ENCODE peak calls at places on chromosomes 1 and 21, in six cellular contexts. R is HCT116, S is mucosa of descending colon, K is tibial artery, E is PC-9, Q is transverse colon. P is an unnamed sample.

GRCh38 chr21:37868896-37869295 is 47.4 kb downstream of the KCNJ6 start:
- DNase-seq in R (no peak), S (no peak), Q (no peak), K (no peak), E (no peak), P (no peak)

GRCh38 chr1:28037946-28038345 is 50.5 kb downstream of the EYA3 start:
- DNase-seq in Q (no peak), K (no peak), E (peak; percentile 70), S (no peak), R (no peak), P (no peak)

GRCh38 chr1:73044241-73044640 is 761.9 kb upstream of the NEGR1 start:
- DNase-seq in K (no peak), S (no peak), R (no peak), E (no peak), Q (no peak), P (no peak)

GRCh38 chr21:36465481-36465880 is 14.4 kb downstream of the CLDN14 start:
- DNase-seq in R (no peak), E (no peak), K (no peak), S (no peak), Q (no peak), P (no peak)

GRCh38 chr1:15231714-15232201 is 15.3 kb upstream of the FHAD1 start:
- DNase-seq in Q (no peak), R (no peak), K (no peak), S (no peak), E (no peak), P (no peak)

GRCh38 chr1:151143986-151144385 is 2.4 kb downstream of the SEMA6C start:
- DNase-seq in E (no peak), S (no peak), R (no peak), Q (no peak), K (peak; percentile 56), P (peak; percentile 75)

GRCh38 chr1:214515544-214516433 is 35.6 kb downstream of the PTPN14 start:
- DNase-seq in E (peak; percentile 44), Q (no peak), S (no peak), R (no peak), K (no peak), P (no peak)

GRCh38 chr1:151881479-151881878 is 27.8 kb downstream of the THEM4 start:
- DNase-seq in Q (no peak), K (no peak), S (no peak), E (no peak), R (no peak), P (no peak)

GRCh38 chr1:52424238-52424637 is 19.8 kb downstream of the PRPF38A start:
- DNase-seq in S (no peak), Q (no peak), K (no peak), E (no peak), R (no peak), P (no peak)

GRCh38 chr1:153649867-153650235 is 8.7 kb upstream of the SNAPIN start:
- DNase-seq in Q (no peak), S (no peak), E (no peak), R (no peak), K (peak; percentile 72), P (no peak)

GRCh38 chr1:18094096-18094495 is 13.5 kb upstream of the IGSF21 start:
- DNase-seq in R (no peak), Q (no peak), E (no peak), S (no peak), K (no peak), P (no peak)

GRCh38 chr1:6352138-6352563 is 41.4 kb downstream of the ACOT7 start:
- DNase-seq in K (no peak), E (no peak), S (peak; percentile 74), Q (peak; percentile 60), R (no peak), P (no peak)

GRCh38 chr1:40130892-40131291 is 30.3 kb upstream of the RLF start:
- DNase-seq in S (no peak), E (peak; percentile 96), R (no peak), Q (no peak), K (no peak), P (no peak)

GRCh38 chr1:155934933-155935590 is 849 bp upstream of the KHDC4 start:
- DNase-seq in E (no peak), K (peak; percentile 54), S (no peak), Q (no peak), R (no peak), P (no peak)

GRCh38 chr1:226226601-226227000 is 3.1 kb downstream of the MIXL1 start:
- DNase-seq in E (no peak), S (no peak), Q (no peak), R (no peak), K (no peak), P (no peak)

GRCh38 chr1:30744060-30744756 is 13.4 kb downstream of the LAPTM5 start:
- DNase-seq in E (no peak), Q (no peak), R (no peak), K (no peak), S (no peak), P (no peak)

GRCh38 chr1:56456426-56457101 is 122.8 kb downstream of the PLPP3 start:
- DNase-seq in Q (no peak), K (no peak), R (peak; percentile 60), E (peak; percentile 73), S (no peak), P (no peak)

GRCh38 chr1:61056674-61057439 is 25.5 kb upstream of the NFIA start:
- DNase-seq in E (peak; percentile 45), K (peak; percentile 77), S (peak; percentile 80), Q (peak; percentile 74), R (peak; percentile 50), P (no peak)

GRCh38 chr21:39633043-39633442 is 20.3 kb downstream of the B3GALT5 start:
- DNase-seq in S (no peak), K (no peak), Q (no peak), E (peak; percentile 45), R (peak; percentile 79), P (no peak)

GRCh38 chr1:208040714-208041393 is 129.9 kb upstream of the CD34 start:
- DNase-seq in K (no peak), S (no peak), R (no peak), E (no peak), Q (no peak), P (no peak)

GRCh38 chr1:229231754-229232119 is 39.2 kb upstream of the RAB4A start:
- DNase-seq in E (no peak), R (no peak), K (no peak), S (no peak), Q (no peak), P (no peak)

GRCh38 chr1:47449702-47450552 is 12.1 kb downstream of the FOXD2 start:
- DNase-seq in Q (peak; percentile 40), K (no peak), S (peak; percentile 67), E (no peak), R (no peak), P (no peak)

GRCh38 chr1:38662141-38662540 is 197.4 kb downstream of the RRAGC start:
- DNase-seq in E (no peak), S (no peak), Q (no peak), K (no peak), R (no peak), P (no peak)
- H3K4me1 ChIP-seq in E (no peaks in the 10 kb centered on the region), S (no peaks in the 10 kb centered on the region), Q (no peaks in the 10 kb centered on the region), K (no peaks in the 10 kb centered on the region), R (no peaks in the 10 kb centered on the region), P (no peaks in the 10 kb centered on the region)

DNA sequence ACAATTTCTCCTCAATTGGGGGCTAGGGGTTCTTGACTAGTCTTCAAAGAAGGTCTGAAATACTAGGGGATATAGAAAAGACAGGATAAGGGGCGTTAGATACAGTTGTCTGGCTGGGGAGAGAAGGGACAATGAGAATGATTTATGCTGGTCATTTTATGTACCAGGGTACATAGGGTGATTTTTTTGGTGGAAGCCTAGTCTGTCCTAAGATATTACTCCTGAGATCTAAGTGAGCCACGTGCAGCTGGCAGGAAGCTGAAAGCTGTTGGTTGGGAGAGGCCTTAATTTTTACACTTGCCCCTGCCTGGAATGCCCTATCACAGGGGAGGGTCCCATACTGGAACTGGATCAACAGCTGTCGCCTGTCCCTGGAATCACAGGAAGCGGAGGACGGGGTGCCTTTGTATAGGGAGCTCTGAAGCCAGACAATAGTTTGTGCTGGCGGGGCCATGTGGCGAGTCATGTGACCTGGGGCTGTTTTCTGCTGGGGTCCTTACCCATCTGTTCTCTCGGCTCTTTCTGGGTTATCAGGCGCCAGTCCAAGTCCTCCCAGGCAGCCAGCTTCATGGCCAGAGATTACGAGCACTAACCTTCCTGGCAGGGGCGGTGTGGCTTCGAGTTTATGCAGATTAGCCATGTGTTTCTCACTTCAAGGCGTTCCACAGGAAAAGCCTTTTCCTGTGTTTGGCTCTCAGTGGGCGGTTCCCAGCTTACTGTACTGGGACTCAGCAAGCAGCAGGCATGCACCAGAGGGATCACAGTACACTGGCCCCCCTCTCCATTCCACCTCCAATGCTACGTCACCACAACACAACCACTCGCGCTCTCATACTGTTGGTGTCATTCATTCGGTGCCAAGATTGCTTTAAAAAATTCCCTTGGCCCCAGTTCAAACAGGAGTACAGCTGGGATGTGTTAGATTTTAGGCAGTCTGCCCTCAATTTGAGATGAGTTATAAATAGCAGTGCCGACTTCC is 27.5 kb downstream of the ARID1A start:
- DNase-seq in Q (peak; percentile 84), R (peak; percentile 21), E (no peak), S (peak; percentile 80), K (peak; percentile 83), P (peak; percentile 87)
- H3K4me1 ChIP-seq in Q (peaks cover 97% of the 10 kb centered on the region), R (peaks cover 66% of the 10 kb centered on the region), E (peaks cover 60% of the 10 kb centered on the region), S (peaks cover 63% of the 10 kb centered on the region), K (peaks cover 100% of the 10 kb centered on the region), P (peaks cover 5% of the 10 kb centered on the region)

GRCh38 chr1:26352338-26352679 is 1.6 kb downstream of the CRYBG2 start:
- DNase-seq in R (no peak), Q (no peak), K (no peak), S (no peak), E (peak; percentile 40), P (no peak)

GRCh38 chr1:26353210-26353859 is 595 bp downstream of the CRYBG2 start:
- DNase-seq in R (no peak), K (no peak), E (peak; percentile 40), S (no peak), Q (no peak), P (no peak)

GRCh38 chr1:26350343-26350700 is 3.6 kb downstream of the CRYBG2 start:
- DNase-seq in S (no peak), R (no peak), K (no peak), E (no peak), Q (no peak), P (no peak)

GRCh38 chr1:26350701-26351590 is 3.0 kb downstream of the CRYBG2 start:
- DNase-seq in R (peak; percentile 47), Q (peak; percentile 63), K (no peak), E (peak; percentile 68), S (no peak), P (no peak)

GRCh38 chr1:26351591-26352337 is 2.2 kb downstream of the CRYBG2 start:
- DNase-seq in R (peak; percentile 41), E (peak; percentile 93), S (no peak), Q (peak; percentile 35), K (no peak), P (no peak)
- H3K4me1 ChIP-seq in R (peaks cover 72% of the 10 kb centered on the region), E (peaks cover 77% of the 10 kb centered on the region), S (peaks cover 16% of the 10 kb centered on the region), Q (peaks cover 29% of the 10 kb centered on the region), K (no peaks in the 10 kb centered on the region), P (peaks cover 43% of the 10 kb centered on the region)

GRCh38 chr1:9278114-9278513 is 14.6 kb upstream of the SPSB1 start:
- DNase-seq in S (peak; percentile 25), Q (no peak), K (no peak), R (no peak), E (no peak), P (no peak)
- H3K4me1 ChIP-seq in S (peaks cover 20% of the 10 kb centered on the region), Q (peaks cover 64% of the 10 kb centered on the region), K (peaks cover 51% of the 10 kb centered on the region), R (peaks cover 59% of the 10 kb centered on the region), E (peaks cover 23% of the 10 kb centered on the region), P (peaks cover 10% of the 10 kb centered on the region)

P was measured in NT2/D1.